ENCODE peak calls at places on chromosome 14, in nine cellular contexts. Z is kidney, T is RWPE2, R is stomach, W is mucosa of descending colon, G is heart right ventricle, V is K562, Y is IMR-90, F is ovary. Q is an unnamed sample.
A peak's percentile ranks its signal among the peaks of the same experiment; 100 is the strongest.

GRCh38 chr14:52907949-52908348 is 42.9 kb downstream of the FERMT2 start:
- DNase-seq in Z (no peak), T (no peak), R (no peak), W (no peak), G (no peak), V (no peak), Y (no peak), F (no peak), Q (no peak)

GRCh38 chr14:102215071-102215470 is 75.4 kb downstream of the WDR20 start:
- DNase-seq in Z (no peak), T (no peak), R (no peak), W (no peak), G (no peak), V (no peak), Y (peak; percentile 84), F (no peak), Q (no peak)

GRCh38 chr14:100037351-100037750 is 27.9 kb upstream of the EVL start:
- DNase-seq in Z (no peak), T (no peak), R (peak; percentile 30), W (no peak), G (peak; percentile 23), V (no peak), Y (peak; percentile 71), F (no peak), Q (peak; percentile 69)

GRCh38 chr14:103597623-103598372 is 31.2 kb upstream of the KLC1 start:
- DNase-seq in Z (no peak), T (peak; percentile 88), R (no peak), W (no peak), G (no peak), V (peak; percentile 23), Y (peak; percentile 95), F (no peak), Q (no peak)

GRCh38 chr14:76510255-76510654 is 134.3 kb downstream of the ESRRB start:
- DNase-seq in Z (peak; percentile 28), T (no peak), R (no peak), W (no peak), G (no peak), V (no peak), Y (no peak), F (no peak), Q (no peak)

GRCh38 chr14:69050235-69051184 is 71.4 kb upstream of the ACTN1 start:
- DNase-seq in Z (no peak), T (no peak), R (no peak), W (no peak), G (no peak), V (no peak), Y (no peak), F (no peak), Q (peak; percentile 64)

GRCh38 chr14:94685166-94685581 is 73.0 kb downstream of the SERPINA3 start:
- DNase-seq in Z (no peak), T (peak; percentile 53), R (no peak), W (no peak), G (no peak), V (no peak), Y (no peak), F (no peak), Q (no peak)

GRCh38 chr14:69317392-69317755 is 57.4 kb downstream of the GALNT16 start:
- DNase-seq in Z (no peak), T (no peak), R (no peak), W (no peak), G (no peak), V (no peak), Y (no peak), F (no peak), Q (no peak)

GRCh38 chr14:38723277-38723676 is 379.8 kb downstream of the SEC23A start:
- DNase-seq in Z (no peak), T (no peak), R (no peak), W (no peak), G (no peak), V (no peak), Y (no peak), F (no peak), Q (no peak)

GRCh38 chr14:62185078-62185477 is 422.9 kb downstream of the SNAPC1 start:
- DNase-seq in Z (no peak), T (no peak), R (no peak), W (no peak), G (no peak), V (no peak), Y (peak; percentile 18), F (no peak), Q (peak; percentile 46)

GRCh38 chr14:91582761-91583160 is 72.7 kb upstream of the PPP4R3A start:
- DNase-seq in Z (no peak), T (no peak), R (no peak), W (no peak), G (no peak), V (no peak), Y (no peak), F (no peak), Q (no peak)

GRCh38 chr14:77140937-77141591 is 527 bp downstream of the ZDHHC22 start:
- DNase-seq in Z (no peak), T (no peak), R (no peak), W (no peak), G (no peak), V (peak; percentile 44), Y (peak; percentile 18), F (no peak), Q (peak; percentile 40)

GRCh38 chr14:82504894-82505293 is 971.2 kb upstream of the SEL1L start:
- DNase-seq in Z (no peak), T (no peak), R (no peak), W (no peak), G (no peak), V (no peak), Y (no peak), F (no peak), Q (no peak)

GRCh38 chr14:95482967-95483842 is 33.2 kb downstream of the SYNE3 start:
- DNase-seq in Z (peak; percentile 94), T (peak; percentile 89), R (peak; percentile 67), W (peak; percentile 85), G (peak; percentile 73), V (peak; percentile 16), Y (peak; percentile 97), F (peak; percentile 79), Q (no peak)

GRCh38 chr14:102451064-102451352 is 58.6 kb downstream of the ANKRD9 start:
- DNase-seq in Z (no peak), T (no peak), R (no peak), W (no peak), G (no peak), V (no peak), Y (no peak), F (no peak), Q (no peak)

GRCh38 chr14:102020058-102020971 is 55.9 kb downstream of the DYNC1H1 start:
- DNase-seq in Z (peak; percentile 30), T (no peak), R (no peak), W (peak; percentile 34), G (no peak), V (no peak), Y (peak; percentile 94), F (no peak), Q (no peak)

DNA sequence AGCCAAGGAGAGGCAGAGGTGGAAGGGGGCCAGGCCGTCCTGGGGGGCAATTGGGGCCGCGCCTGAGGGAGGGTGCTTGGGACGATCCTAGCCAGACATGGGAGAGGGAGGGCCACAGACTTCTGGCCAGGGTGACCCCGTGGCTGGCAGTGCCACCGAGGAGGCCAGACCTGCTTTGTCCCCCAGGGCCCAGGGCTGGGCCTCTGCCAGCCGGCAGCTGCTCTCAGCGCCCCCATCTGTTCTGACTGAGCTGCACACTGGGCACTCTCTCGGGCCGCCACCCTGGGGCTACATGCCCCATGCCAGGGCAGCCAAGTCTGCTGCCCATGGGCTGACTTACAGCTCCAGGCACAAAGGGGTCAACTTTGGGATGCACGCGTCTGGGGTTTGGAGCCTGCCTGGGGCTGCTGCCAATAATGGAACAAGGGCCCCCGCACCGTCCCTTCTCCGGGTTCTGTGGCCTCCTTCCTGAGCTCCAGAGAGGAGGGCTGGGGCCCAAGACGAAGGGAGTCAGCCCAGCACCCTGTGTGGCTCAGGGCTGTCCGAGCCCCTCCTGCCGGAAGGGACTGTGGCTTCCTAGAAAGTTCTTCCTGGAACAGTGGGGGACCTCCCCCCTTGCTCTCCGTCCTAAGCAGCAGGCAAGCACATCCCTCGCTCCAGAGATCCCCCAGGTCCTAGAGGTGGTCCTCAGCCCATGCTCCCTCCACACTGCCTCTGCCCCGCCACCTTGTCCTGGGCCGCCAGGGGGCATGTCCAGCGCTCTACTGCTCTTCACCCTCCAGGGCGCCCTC is 1.1 kb downstream of the ADSS1 start:
- DNase-seq in Z (no peak), T (no peak), R (peak; percentile 45), W (no peak), G (peak; percentile 65), V (peak; percentile 17), Y (no peak), F (no peak), Q (peak; percentile 39)
- TF ChIP-seq CTCF in Z (no peak), T (peak; percentile 47), R (no peak), W (no peak), G (no peak), V (peak; percentile 18), Y (peak; percentile 34), F (no peak), Q (peak; percentile 45)

GRCh38 chr14:26056232-26056631 is 541.6 kb downstream of the NOVA1 start:
- DNase-seq in Z (no peak), T (no peak), R (no peak), W (no peak), G (no peak), V (no peak), Y (no peak), F (no peak), Q (no peak)
- H3K9me3 ChIP-seq in Z (no peaks in the 10 kb centered on the region), T (no peaks in the 10 kb centered on the region), R (peaks cover 7% of the 10 kb centered on the region), W (no peaks in the 10 kb centered on the region), G (peaks cover 3% of the 10 kb centered on the region), V (no peaks in the 10 kb centered on the region), Y (peaks cover 12% of the 10 kb centered on the region), F (no peaks in the 10 kb centered on the region), Q (no peaks in the 10 kb centered on the region)

DNA sequence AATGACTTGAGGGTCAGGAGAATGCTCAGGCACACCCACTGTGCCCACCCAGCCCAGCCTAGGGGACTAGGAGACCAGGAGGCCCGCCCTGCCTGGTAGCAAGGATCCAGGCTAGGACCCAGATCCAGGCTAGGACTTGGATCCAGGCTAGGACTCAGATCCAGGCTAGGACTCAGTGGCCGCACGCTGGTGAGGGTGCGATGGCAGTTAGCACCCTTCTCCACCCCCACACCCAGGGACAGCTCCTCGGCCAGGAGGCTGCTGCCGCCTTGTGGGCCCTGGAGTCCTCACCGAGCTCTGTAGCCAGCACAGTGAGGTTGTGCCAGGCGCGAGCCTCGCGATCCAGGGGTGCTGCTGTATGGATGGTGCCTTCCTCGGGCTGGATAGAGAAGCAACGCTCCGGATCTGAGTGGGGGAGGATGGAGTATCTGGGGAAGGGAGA is 5.1 kb downstream of the CDH24 start:
- DNase-seq in Z (no peak), T (peak; percentile 66), R (peak; percentile 68), W (no peak), G (no peak), V (peak; percentile 38), Y (no peak), F (no peak), Q (peak; percentile 53)
- TF ChIP-seq CTCF in Z (peak; percentile 6), T (peak; percentile 15), R (peak; percentile 38), W (no peak), G (no peak), V (peak; percentile 82), Y (peak; percentile 3), F (no peak), Q (peak; percentile 22)

DNA sequence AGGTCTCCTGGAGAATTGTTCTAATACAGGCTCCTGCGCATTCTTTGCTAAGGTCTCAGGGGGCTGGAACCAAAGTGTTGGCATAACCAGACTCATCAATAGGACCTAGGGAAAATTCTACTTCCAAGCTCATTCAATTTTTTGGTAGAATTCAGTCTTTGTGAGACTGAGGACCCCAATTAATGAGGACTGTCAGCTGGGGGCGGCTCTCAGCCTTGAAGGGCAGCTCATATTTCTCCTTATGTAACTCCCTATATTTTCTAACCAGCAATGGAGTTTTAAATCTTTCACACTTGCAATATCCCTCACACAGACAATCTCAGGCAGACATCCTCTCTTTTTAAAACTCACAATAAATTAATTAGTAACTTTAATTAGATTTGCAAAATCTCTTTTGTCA is 476.4 kb upstream of the LRFN5 start:
- DNase-seq in Z (no peak), T (no peak), R (no peak), W (no peak), G (no peak), V (no peak), Y (no peak), F (no peak), Q (no peak)
- H3K9me3 ChIP-seq in Z (no peaks in the 10 kb centered on the region), T (no peaks in the 10 kb centered on the region), R (no peaks in the 10 kb centered on the region), W (peaks cover 19% of the 10 kb centered on the region), G (no peaks in the 10 kb centered on the region), V (no peaks in the 10 kb centered on the region), Y (no peaks in the 10 kb centered on the region), F (no peaks in the 10 kb centered on the region), Q (no peaks in the 10 kb centered on the region)

Q was measured in cardiac muscle cell.